ENCODE peak calls at places on chromosomes 2 and 18, in seven cellular contexts. X is BJ, U is DND-41, I is ovary, J is esophagus squamous epithelium, K is suprapubic skin, W is fibroblast of villous mesenchyme. D is an unnamed sample.

GRCh38 chr2:144679942-144680341 is 160.0 kb upstream of the ZEB2 start:
- DNase-seq in K (no peak), X (no peak), J (no peak), W (no peak), I (no peak), U (no peak), D (no peak)

GRCh38 chr2:105179469-105180372 is 61.8 kb upstream of the GPR45 start:
- DNase-seq in X (no peak), K (no peak), I (no peak), J (no peak), W (peak), U (no peak), D (peak)

GRCh38 chr2:7278984-7279383 is 361.8 kb downstream of the RNF144A start:
- DNase-seq in K (no peak), X (no peak), J (no peak), W (no peak), I (no peak), U (no peak), D (no peak)

GRCh38 chr2:98110741-98111140 is 23.8 kb downstream of the VWA3B start:
- DNase-seq in X (no peak), I (no peak), K (no peak), U (no peak), W (no peak), J (no peak), D (no peak)

GRCh38 chr2:156511803-156512202 is 75.6 kb downstream of the GPD2 start:
- DNase-seq in X (no peak), I (no peak), J (no peak), U (no peak), K (no peak), W (no peak), D (no peak)

GRCh38 chr2:218882463-218882821 is 1.8 kb downstream of the WNT10A start:
- DNase-seq in K (no peak), J (no peak), W (no peak), I (no peak), U (no peak), X (no peak), D (no peak)

GRCh38 chr2:160062283-160063005 is at the start of gene PLA2R1:
- DNase-seq in K (peak), J (no peak), U (no peak), W (peak), X (no peak), I (peak), D (peak)

GRCh38 chr2:65137197-65137780 is 7.4 kb upstream of the RAB1A start:
- DNase-seq in W (no peak), X (no peak), J (no peak), I (no peak), U (no peak), K (no peak), D (no peak)

GRCh38 chr2:237982039-237982725 is 15.4 kb downstream of the UBE2F start:
- DNase-seq in K (no peak), J (no peak), X (no peak), W (no peak), I (no peak), U (no peak), D (no peak)

GRCh38 chr2:132448771-132449170 is 32.2 kb downstream of the GPR39 start:
- DNase-seq in W (peak), K (no peak), U (no peak), X (no peak), J (no peak), I (no peak), D (peak)

GRCh38 chr2:176099159-176099736 is 347 bp upstream of the HOXD12 start:
- DNase-seq in I (no peak), K (no peak), U (no peak), W (no peak), J (no peak), X (no peak), D (no peak)

GRCh38 chr2:218745559-218746469 is 35.2 kb downstream of the TTLL4 start:
- DNase-seq in I (no peak), K (no peak), X (no peak), U (no peak), W (peak), J (no peak), D (peak)

GRCh38 chr2:176129013-176129796 is at the start of gene HOXD8:
- DNase-seq in I (peak), W (peak), J (no peak), U (no peak), K (peak), X (no peak), D (no peak)

GRCh38 chr2:134692461-134692860 is 26.3 kb downstream of the TMEM163 start:
- DNase-seq in J (no peak), X (no peak), I (no peak), U (no peak), W (no peak), K (no peak), D (no peak)
- TF ChIP-seq CTCF in J (no peak), X (no peak), I (no peak), U (peak), W (no peak), K (no peak), D (no peak)

DNA sequence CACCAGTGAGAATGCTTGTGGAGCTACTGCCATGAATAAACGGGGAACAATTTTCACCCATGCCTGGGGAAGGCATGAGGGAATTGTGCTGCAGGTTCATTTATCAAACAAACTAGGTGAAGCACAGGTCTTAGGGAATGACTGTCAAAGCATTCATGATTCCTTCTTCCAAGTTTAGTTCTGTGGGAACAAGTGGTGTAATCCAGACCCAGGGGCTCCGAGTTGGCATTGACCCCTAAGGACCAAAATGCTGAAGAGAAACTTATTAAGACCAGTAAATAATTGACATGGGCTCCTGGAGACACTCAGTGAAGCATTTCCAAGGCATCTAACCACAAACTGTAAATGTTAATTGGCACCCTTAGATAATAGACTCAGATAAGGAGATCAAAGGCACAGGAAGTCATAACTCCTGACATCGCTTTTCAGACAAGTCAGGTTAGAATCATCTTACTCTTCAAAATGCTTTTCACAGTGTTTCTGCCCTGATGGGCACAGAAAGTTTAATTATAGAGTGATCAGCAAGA is 96.9 kb downstream of the SPP2 start:
- DNase-seq in J (no peak), W (no peak), K (no peak), U (peak), I (no peak), X (no peak), D (no peak)
- H3K4me3 ChIP-seq in J (no peak), W (no peak), K (no peak), U (no peak), I (no peak), X (no peak), D (no peak)

DNA sequence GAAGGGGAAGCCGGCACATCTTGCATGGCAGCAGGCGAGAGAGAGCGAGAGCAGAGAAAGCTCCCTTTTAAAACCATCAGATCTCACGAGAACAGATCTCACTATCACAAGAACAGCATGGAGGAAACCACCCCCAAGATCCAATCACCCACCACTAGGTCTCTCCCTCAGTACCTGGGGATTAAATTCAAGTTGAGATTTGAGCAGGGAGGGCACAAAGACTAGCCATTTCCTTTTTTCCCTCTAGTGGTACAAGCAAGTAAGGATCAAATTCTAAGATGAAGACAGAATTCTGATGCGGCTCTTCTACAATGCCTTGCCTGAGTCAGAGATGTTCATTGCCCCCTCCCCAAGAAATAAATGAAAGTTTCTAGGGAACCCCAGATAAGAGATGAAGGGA is 45.6 kb upstream of the ANKRD44 start:
- DNase-seq in J (no peak), K (no peak), X (no peak), I (no peak), U (no peak), W (no peak), D (peak)
- TF ChIP-seq CTCF in J (peak), K (no peak), X (peak), I (no peak), U (peak), W (peak), D (peak)

GRCh38 chr2:196167666-196168065 is 3.7 kb downstream of the STK17B start:
- DNase-seq in X (no peak), J (no peak), I (no peak), U (no peak), W (peak), K (no peak), D (no peak)
- H3K4me3 ChIP-seq in X (peak), J (no peak), I (no peak), U (peak), W (peak), K (peak), D (no peak)

GRCh38 chr2:130767408-130767775 is 12.1 kb downstream of the AMER3 start:
- DNase-seq in J (no peak), I (no peak), U (no peak), W (no peak), K (no peak), X (no peak), D (no peak)
- TF ChIP-seq CTCF in J (no peak), I (no peak), U (peak), W (no peak), K (no peak), X (no peak), D (no peak)

GRCh38 chr18:63237486-63237885 is 82.1 kb downstream of the BCL2 start:
- DNase-seq in W (peak), X (no peak), U (no peak), I (no peak), J (no peak), K (no peak), D (no peak)
- H3K4me3 ChIP-seq in W (no peak), X (no peak), U (no peak), I (peak), J (no peak), K (no peak), D (no peak)

GRCh38 chr2:66457545-66457944 is 22.6 kb downstream of the MEIS1 start:
- DNase-seq in J (no peak), X (no peak), W (no peak), I (no peak), K (no peak), U (no peak), D (no peak)
- TF ChIP-seq CTCF in J (no peak), X (no peak), W (no peak), I (no peak), K (no peak), U (no peak), D (no peak)

D was measured in cardiac fibroblast.